ENCODE peak calls at places on chromosomes 3 and 15, in five cellular contexts. One of them, this sample, is unnamed.

GRCh38 chr3:152466784-152467183 is 198.1 kb downstream of the MBNL1 start:
- DNase-seq in choroid plexus epithelial cell: peak
- DNase-seq in posterior vena cava: no peak
- DNase-seq in stimulated activated CD4-positive, alpha-beta T cell treated with anti-CD3 and anti-CD28 coated beads, TNF-alpha, amount 100 ng/mL, for 48 hours: no peak
- DNase-seq in activated gamma-delta T cell: no peak
- DNase-seq in this sample: no peak

GRCh38 chr15:99076555-99077308 is 28.1 kb upstream of the SYNM start:
- DNase-seq in choroid plexus epithelial cell: peak
- DNase-seq in posterior vena cava: peak
- DNase-seq in stimulated activated CD4-positive, alpha-beta T cell treated with anti-CD3 and anti-CD28 coated beads, TNF-alpha, amount 100 ng/mL, for 48 hours: peak
- DNase-seq in activated gamma-delta T cell: no peak
- DNase-seq in this sample: peak

GRCh38 chr3:171309906-171310359 is 150.3 kb downstream of the TNIK start:
- DNase-seq in choroid plexus epithelial cell: peak
- DNase-seq in posterior vena cava: no peak
- DNase-seq in stimulated activated CD4-positive, alpha-beta T cell treated with anti-CD3 and anti-CD28 coated beads, TNF-alpha, amount 100 ng/mL, for 48 hours: no peak
- DNase-seq in activated gamma-delta T cell: no peak
- DNase-seq in this sample: peak

GRCh38 chr3:161393310-161393709 is 22.0 kb upstream of the SPTSSB start:
- DNase-seq in choroid plexus epithelial cell: no peak
- DNase-seq in posterior vena cava: no peak
- DNase-seq in stimulated activated CD4-positive, alpha-beta T cell treated with anti-CD3 and anti-CD28 coated beads, TNF-alpha, amount 100 ng/mL, for 48 hours: no peak
- DNase-seq in activated gamma-delta T cell: no peak
- DNase-seq in this sample: no peak

GRCh38 chr3:70990723-70991122 is 592.8 kb downstream of the FOXP1 start:
- DNase-seq in choroid plexus epithelial cell: peak
- DNase-seq in posterior vena cava: no peak
- DNase-seq in stimulated activated CD4-positive, alpha-beta T cell treated with anti-CD3 and anti-CD28 coated beads, TNF-alpha, amount 100 ng/mL, for 48 hours: no peak
- DNase-seq in activated gamma-delta T cell: no peak
- DNase-seq in this sample: no peak

GRCh38 chr3:23728651-23729117 is 77.1 kb upstream of the UBE2E1 start:
- DNase-seq in choroid plexus epithelial cell: no peak
- DNase-seq in posterior vena cava: no peak
- DNase-seq in stimulated activated CD4-positive, alpha-beta T cell treated with anti-CD3 and anti-CD28 coated beads, TNF-alpha, amount 100 ng/mL, for 48 hours: no peak
- DNase-seq in activated gamma-delta T cell: no peak
- DNase-seq in this sample: no peak

GRCh38 chr3:79654019-79654418 is 113.8 kb downstream of the ROBO1 start:
- DNase-seq in choroid plexus epithelial cell: no peak
- DNase-seq in posterior vena cava: no peak
- DNase-seq in stimulated activated CD4-positive, alpha-beta T cell treated with anti-CD3 and anti-CD28 coated beads, TNF-alpha, amount 100 ng/mL, for 48 hours: no peak
- DNase-seq in activated gamma-delta T cell: no peak
- DNase-seq in this sample: no peak

GRCh38 chr3:89578253-89578529 is 470.8 kb downstream of the EPHA3 start:
- DNase-seq in choroid plexus epithelial cell: no peak
- DNase-seq in posterior vena cava: no peak
- DNase-seq in stimulated activated CD4-positive, alpha-beta T cell treated with anti-CD3 and anti-CD28 coated beads, TNF-alpha, amount 100 ng/mL, for 48 hours: no peak
- DNase-seq in activated gamma-delta T cell: no peak
- DNase-seq in this sample: no peak

GRCh38 chr3:151766454-151766853 is 32.7 kb downstream of the AADACL2 start:
- DNase-seq in choroid plexus epithelial cell: peak
- DNase-seq in posterior vena cava: no peak
- DNase-seq in stimulated activated CD4-positive, alpha-beta T cell treated with anti-CD3 and anti-CD28 coated beads, TNF-alpha, amount 100 ng/mL, for 48 hours: no peak
- DNase-seq in activated gamma-delta T cell: no peak
- DNase-seq in this sample: peak

GRCh38 chr15:57684491-57685184 is 21.9 kb upstream of the POLR2M start:
- DNase-seq in choroid plexus epithelial cell: no peak
- DNase-seq in posterior vena cava: no peak
- DNase-seq in stimulated activated CD4-positive, alpha-beta T cell treated with anti-CD3 and anti-CD28 coated beads, TNF-alpha, amount 100 ng/mL, for 48 hours: no peak
- DNase-seq in activated gamma-delta T cell: no peak
- DNase-seq in this sample: no peak

GRCh38 chr3:148319161-148319915 is 378.4 kb upstream of the AGTR1 start:
- DNase-seq in choroid plexus epithelial cell: peak
- DNase-seq in posterior vena cava: no peak
- DNase-seq in stimulated activated CD4-positive, alpha-beta T cell treated with anti-CD3 and anti-CD28 coated beads, TNF-alpha, amount 100 ng/mL, for 48 hours: no peak
- DNase-seq in activated gamma-delta T cell: no peak
- DNase-seq in this sample: peak

GRCh38 chr3:176403531-176403930 is 793.8 kb downstream of the TBL1XR1 start:
- DNase-seq in choroid plexus epithelial cell: no peak
- DNase-seq in posterior vena cava: no peak
- DNase-seq in stimulated activated CD4-positive, alpha-beta T cell treated with anti-CD3 and anti-CD28 coated beads, TNF-alpha, amount 100 ng/mL, for 48 hours: no peak
- DNase-seq in activated gamma-delta T cell: no peak
- DNase-seq in this sample: no peak

GRCh38 chr3:156259896-156260788 is 139.8 kb downstream of the KCNAB1 start:
- DNase-seq in choroid plexus epithelial cell: peak
- DNase-seq in posterior vena cava: no peak
- DNase-seq in stimulated activated CD4-positive, alpha-beta T cell treated with anti-CD3 and anti-CD28 coated beads, TNF-alpha, amount 100 ng/mL, for 48 hours: no peak
- DNase-seq in activated gamma-delta T cell: no peak
- DNase-seq in this sample: no peak

GRCh38 chr3:168094580-168094876 is 1.2 kb downstream of the GOLIM4 start:
- DNase-seq in choroid plexus epithelial cell: peak
- DNase-seq in posterior vena cava: no peak
- DNase-seq in stimulated activated CD4-positive, alpha-beta T cell treated with anti-CD3 and anti-CD28 coated beads, TNF-alpha, amount 100 ng/mL, for 48 hours: no peak
- DNase-seq in activated gamma-delta T cell: no peak
- DNase-seq in this sample: no peak

GRCh38 chr3:184005981-184006507 is 11.6 kb downstream of the ABCC5 start:
- DNase-seq in choroid plexus epithelial cell: peak
- DNase-seq in posterior vena cava: no peak
- DNase-seq in stimulated activated CD4-positive, alpha-beta T cell treated with anti-CD3 and anti-CD28 coated beads, TNF-alpha, amount 100 ng/mL, for 48 hours: no peak
- DNase-seq in activated gamma-delta T cell: no peak
- DNase-seq in this sample: peak

GRCh38 chr15:31517711-31518110 is 191.1 kb downstream of the KLF13 start:
- DNase-seq in choroid plexus epithelial cell: no peak
- DNase-seq in posterior vena cava: peak
- DNase-seq in stimulated activated CD4-positive, alpha-beta T cell treated with anti-CD3 and anti-CD28 coated beads, TNF-alpha, amount 100 ng/mL, for 48 hours: no peak
- DNase-seq in activated gamma-delta T cell: no peak
- DNase-seq in this sample: no peak

GRCh38 chr15:50864876-50865275 is 43.6 kb upstream of the AP4E1 start:
- DNase-seq in choroid plexus epithelial cell: no peak
- DNase-seq in posterior vena cava: no peak
- DNase-seq in stimulated activated CD4-positive, alpha-beta T cell treated with anti-CD3 and anti-CD28 coated beads, TNF-alpha, amount 100 ng/mL, for 48 hours: no peak
- DNase-seq in activated gamma-delta T cell: no peak
- DNase-seq in this sample: no peak

GRCh38 chr3:143707848-143708247 is 140.4 kb downstream of the SLC9A9 start:
- DNase-seq in choroid plexus epithelial cell: peak
- DNase-seq in posterior vena cava: no peak
- DNase-seq in stimulated activated CD4-positive, alpha-beta T cell treated with anti-CD3 and anti-CD28 coated beads, TNF-alpha, amount 100 ng/mL, for 48 hours: no peak
- DNase-seq in activated gamma-delta T cell: no peak
- DNase-seq in this sample: no peak

GRCh38 chr15:86773766-86774165 is 694.1 kb downstream of the AGBL1 start:
- DNase-seq in choroid plexus epithelial cell: no peak
- DNase-seq in posterior vena cava: no peak
- DNase-seq in stimulated activated CD4-positive, alpha-beta T cell treated with anti-CD3 and anti-CD28 coated beads, TNF-alpha, amount 100 ng/mL, for 48 hours: no peak
- DNase-seq in activated gamma-delta T cell: no peak
- DNase-seq in this sample: no peak

GRCh38 chr3:16477501-16477900 is 36.0 kb downstream of the RFTN1 start:
- DNase-seq in choroid plexus epithelial cell: peak
- DNase-seq in posterior vena cava: no peak
- DNase-seq in stimulated activated CD4-positive, alpha-beta T cell treated with anti-CD3 and anti-CD28 coated beads, TNF-alpha, amount 100 ng/mL, for 48 hours: no peak
- DNase-seq in activated gamma-delta T cell: no peak
- DNase-seq in this sample: no peak

GRCh38 chr3:187987919-187988318 is 166.0 kb upstream of the LPP start:
- DNase-seq in choroid plexus epithelial cell: no peak
- DNase-seq in posterior vena cava: no peak
- DNase-seq in stimulated activated CD4-positive, alpha-beta T cell treated with anti-CD3 and anti-CD28 coated beads, TNF-alpha, amount 100 ng/mL, for 48 hours: no peak
- DNase-seq in activated gamma-delta T cell: no peak
- DNase-seq in this sample: no peak

GRCh38 chr3:49428697-49429100 is 425 bp downstream of the NICN1 start:
- DNase-seq in choroid plexus epithelial cell: no peak
- DNase-seq in posterior vena cava: no peak
- DNase-seq in stimulated activated CD4-positive, alpha-beta T cell treated with anti-CD3 and anti-CD28 coated beads, TNF-alpha, amount 100 ng/mL, for 48 hours: no peak
- DNase-seq in activated gamma-delta T cell: no peak
- DNase-seq in this sample: no peak

GRCh38 chr3:176430244-176430893 is 766.9 kb downstream of the TBL1XR1 start:
- DNase-seq in choroid plexus epithelial cell: peak
- DNase-seq in posterior vena cava: no peak
- DNase-seq in stimulated activated CD4-positive, alpha-beta T cell treated with anti-CD3 and anti-CD28 coated beads, TNF-alpha, amount 100 ng/mL, for 48 hours: no peak
- DNase-seq in activated gamma-delta T cell: no peak
- DNase-seq in this sample: peak

GRCh38 chr3:150379469-150379868 is 28.6 kb upstream of the TSC22D2 start:
- DNase-seq in choroid plexus epithelial cell: no peak
- DNase-seq in posterior vena cava: no peak
- DNase-seq in stimulated activated CD4-positive, alpha-beta T cell treated with anti-CD3 and anti-CD28 coated beads, TNF-alpha, amount 100 ng/mL, for 48 hours: no peak
- DNase-seq in activated gamma-delta T cell: no peak
- DNase-seq in this sample: no peak

GRCh38 chr15:38660726-38661125 is 96.1 kb upstream of the RASGRP1 start:
- DNase-seq in choroid plexus epithelial cell: no peak
- DNase-seq in posterior vena cava: no peak
- DNase-seq in stimulated activated CD4-positive, alpha-beta T cell treated with anti-CD3 and anti-CD28 coated beads, TNF-alpha, amount 100 ng/mL, for 48 hours: no peak
- DNase-seq in activated gamma-delta T cell: no peak
- DNase-seq in this sample: no peak

GRCh38 chr15:55937040-55937439 is 56.4 kb downstream of the NEDD4 start:
- DNase-seq in choroid plexus epithelial cell: peak
- DNase-seq in posterior vena cava: no peak
- DNase-seq in stimulated activated CD4-positive, alpha-beta T cell treated with anti-CD3 and anti-CD28 coated beads, TNF-alpha, amount 100 ng/mL, for 48 hours: no peak
- DNase-seq in activated gamma-delta T cell: no peak
- DNase-seq in this sample: no peak

GRCh38 chr3:182567666-182568065 is 225.6 kb upstream of the ATP11B start:
- DNase-seq in choroid plexus epithelial cell: peak
- DNase-seq in posterior vena cava: no peak
- DNase-seq in stimulated activated CD4-positive, alpha-beta T cell treated with anti-CD3 and anti-CD28 coated beads, TNF-alpha, amount 100 ng/mL, for 48 hours: no peak
- DNase-seq in activated gamma-delta T cell: no peak
- DNase-seq in this sample: peak